ENCODE peak calls at places on chromosomes 1 and 21, in eight cellular contexts. J is activated CD4-positive, alpha-beta memory T cell treated with anti-CD3 and anti-CD28 coated beads, Interleukin-2, amount 10 ng/mL, durations not matched to agents 7 days and 5 days; V is activated T-cell treated with anti-CD3 and anti-CD28 coated beads for 4 hours; G is HT1080; O is SW480; P is HFFc6; Q is LoVo; U is iPS-NIHi11. I is an unnamed sample.

GRCh38 chr1:38891753-38892152 is 10.4 kb upstream of the GJA9 start:
- DNase-seq in J (no peak), V (no peak), G (no peak), O (peak), P (no peak), Q (no peak), U (peak), I (peak)

GRCh38 chr21:14321042-14321441 is 61.9 kb downstream of the HSPA13 start:
- DNase-seq in J (no peak), V (no peak), G (peak), O (peak), P (no peak), Q (no peak), U (no peak), I (no peak)

GRCh38 chr1:247118946-247119446 is 14.8 kb upstream of the ZNF669 start:
- DNase-seq in J (no peak), V (no peak), G (peak), O (peak), P (no peak), Q (peak), U (peak), I (peak)

GRCh38 chr1:145926706-145927072 is 595 bp downstream of the RBM8A start:
- DNase-seq in J (peak), V (peak), G (peak), O (no peak), P (no peak), Q (no peak), U (no peak), I (no peak)

GRCh38 chr21:26826801-26827200 is 18.4 kb downstream of the ADAMTS1 start:
- DNase-seq in J (no peak), V (no peak), G (no peak), O (no peak), P (no peak), Q (no peak), U (no peak), I (no peak)

GRCh38 chr1:246012271-246012854 is 494.7 kb downstream of the SMYD3 start:
- DNase-seq in J (no peak), V (no peak), G (peak), O (no peak), P (peak), Q (no peak), U (peak), I (peak)

GRCh38 chr21:41137889-41138288 is 30.1 kb upstream of the BACE2 start:
- DNase-seq in J (no peak), V (no peak), G (no peak), O (no peak), P (no peak), Q (no peak), U (no peak), I (no peak)

GRCh38 chr1:211653907-211654553 is 21.4 kb downstream of the NEK2 start:
- DNase-seq in J (no peak), V (no peak), G (peak), O (peak), P (peak), Q (peak), U (no peak), I (peak)

I was measured in AG08395.